ENCODE peak calls at places on chromosomes 6 and 20, in seven cellular contexts. M is transverse colon, P is Peyer's patch, R is heart right ventricle, Y is ascending aorta, G is WERI-Rb-1, N is uterus. C is an unnamed sample. For H3K9me3, the result is how much of the 10 kb centered on the place peaks cover.

GRCh38 chr6:87941556-87942358 is 105.9 kb upstream of the SPACA1 start:
- DNase-seq in M (no peak), P (no peak), R (no peak), Y (no peak), G (no peak), N (no peak), C (no peak)

GRCh38 chr6:14655990-14656640 is 538.5 kb downstream of the CD83 start:
- DNase-seq in M (no peak), P (no peak), R (no peak), Y (no peak), G (no peak), N (no peak), C (no peak)

GRCh38 chr6:149249370-149250357 is 67.8 kb upstream of the TAB2 start:
- DNase-seq in M (no peak), P (no peak), R (no peak), Y (no peak), G (no peak), N (no peak), C (no peak)

GRCh38 chr6:163844352-163844751 is 429.8 kb downstream of the QKI start:
- DNase-seq in M (no peak), P (no peak), R (no peak), Y (no peak), G (no peak), N (no peak), C (no peak)

GRCh38 chr20:50427740-50428462 is 82.3 kb upstream of the PTPN1 start:
- DNase-seq in M (no peak), P (no peak), R (no peak), Y (peak), G (no peak), N (peak), C (no peak)

GRCh38 chr6:89311853-89312531 is 3.1 kb downstream of the GABRR2 start:
- DNase-seq in M (peak), P (no peak), R (peak), Y (peak), G (peak), N (peak), C (peak)

GRCh38 chr6:73050706-73051105 is 174.6 kb downstream of the KHDC1L start:
- DNase-seq in M (no peak), P (no peak), R (no peak), Y (no peak), G (no peak), N (no peak), C (no peak)

GRCh38 chr6:41027251-41027650 is 11.8 kb downstream of the UNC5CL start:
- DNase-seq in M (no peak), P (no peak), R (no peak), Y (no peak), G (no peak), N (no peak), C (no peak)

DNA sequence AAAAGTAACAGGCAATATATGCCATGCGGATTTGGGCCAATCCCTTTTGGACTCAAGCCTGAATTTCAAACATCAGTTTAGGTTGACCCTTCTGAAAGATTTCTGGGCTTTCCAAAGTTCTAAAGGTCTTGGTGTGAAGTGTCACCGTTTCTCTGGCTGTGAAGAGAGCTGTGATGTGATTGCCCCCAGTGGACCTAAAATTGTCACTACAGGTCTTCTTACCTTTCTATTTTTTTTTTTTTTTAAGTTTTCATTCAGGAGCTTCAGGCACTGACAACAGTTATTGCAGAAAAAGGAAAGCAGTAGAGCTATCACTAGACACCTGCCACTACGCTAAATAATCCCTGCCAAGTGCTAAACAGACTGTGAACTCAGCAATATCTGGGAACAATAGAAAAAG is 75.7 kb upstream of the OPRM1 start:
- DNase-seq in M (no peak), P (no peak), R (no peak), Y (no peak), G (no peak), N (no peak), C (no peak)
- TF ChIP-seq CTCF in M (no peak), P (no peak), R (no peak), Y (no peak), G (peak), N (no peak), C (peak)

GRCh38 chr20:22411568-22412450 is 172.6 kb downstream of the FOXA2 start:
- DNase-seq in M (no peak), P (no peak), R (peak), Y (no peak), G (no peak), N (peak), C (no peak)

GRCh38 chr20:22410556-22411130 is 173.7 kb downstream of the FOXA2 start:
- DNase-seq in M (no peak), P (no peak), R (no peak), Y (no peak), G (no peak), N (no peak), C (no peak)

GRCh38 chr20:22414354-22414753 is 170.0 kb downstream of the FOXA2 start:
- DNase-seq in M (no peak), P (no peak), R (no peak), Y (no peak), G (no peak), N (no peak), C (no peak)

GRCh38 chr20:22408521-22409402 is 175.6 kb downstream of the FOXA2 start:
- DNase-seq in M (no peak), P (no peak), R (no peak), Y (no peak), G (no peak), N (no peak), C (no peak)

GRCh38 chr20:22412977-22413868 is 171.1 kb downstream of the FOXA2 start:
- DNase-seq in M (no peak), P (no peak), R (no peak), Y (no peak), G (no peak), N (no peak), C (no peak)
- H3K9me3 ChIP-seq in M (under half), P (under half), R (under half), Y (under half), G (under half), N (under half), C (under half)

GRCh38 chr6:33204165-33204414 is 365 bp upstream of the HSD17B8 start:
- DNase-seq in M (no peak), P (no peak), R (no peak), Y (no peak), G (no peak), N (no peak), C (no peak)
- H3K4me3 ChIP-seq in M (no peak), P (peak), R (peak), Y (peak), G (no peak), N (peak), C (no peak)

DNA sequence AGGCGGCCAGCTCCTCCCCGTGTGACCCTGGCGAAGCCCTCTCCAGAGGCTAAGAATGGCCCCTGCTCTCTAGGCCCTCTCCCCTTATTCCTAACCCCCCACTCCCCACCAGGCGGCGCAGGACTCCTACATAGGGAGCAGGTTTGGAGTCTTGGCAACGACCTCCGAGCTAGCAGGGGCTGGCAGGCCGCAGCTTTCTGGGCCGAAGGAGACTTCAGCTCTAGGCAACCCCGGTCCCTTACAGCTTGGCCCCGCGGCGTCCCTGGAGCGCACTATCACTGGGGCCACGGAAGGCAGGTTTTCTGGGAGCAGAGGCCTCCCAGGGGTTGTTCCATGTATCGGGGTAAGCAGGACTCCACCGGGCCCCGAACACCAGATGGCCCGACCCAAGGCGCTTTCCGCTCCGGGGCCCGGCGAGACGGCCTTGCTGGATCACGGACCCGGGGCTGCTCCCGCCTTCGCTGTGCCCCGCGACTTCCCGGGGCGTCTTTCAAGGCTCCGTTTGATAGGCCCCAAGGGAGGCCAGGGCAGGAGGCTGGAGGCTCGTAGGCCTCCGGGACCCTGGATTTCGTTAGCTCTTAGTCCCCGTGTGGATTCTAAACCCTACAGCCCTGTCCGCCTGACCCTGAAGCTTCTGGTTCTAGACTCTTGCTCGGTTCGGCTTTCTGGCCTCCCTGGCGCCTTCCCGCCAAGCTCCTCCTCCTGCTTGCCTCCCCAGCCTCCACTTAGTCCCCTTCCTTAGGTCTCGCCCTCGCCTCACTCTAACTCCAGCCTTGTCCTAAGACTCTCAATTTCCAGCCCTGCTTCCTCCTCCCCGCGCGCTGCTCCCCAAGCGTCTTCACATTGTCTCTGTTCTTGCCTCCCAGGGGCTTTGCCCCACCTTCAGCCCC is 1.9 kb downstream of the SLC32A1 start:
- DNase-seq in M (peak), P (no peak), R (peak), Y (no peak), G (peak), N (peak), C (peak)
- TF ChIP-seq CTCF in M (peak), P (peak), R (peak), Y (peak), G (peak), N (no peak), C (peak)

DNA sequence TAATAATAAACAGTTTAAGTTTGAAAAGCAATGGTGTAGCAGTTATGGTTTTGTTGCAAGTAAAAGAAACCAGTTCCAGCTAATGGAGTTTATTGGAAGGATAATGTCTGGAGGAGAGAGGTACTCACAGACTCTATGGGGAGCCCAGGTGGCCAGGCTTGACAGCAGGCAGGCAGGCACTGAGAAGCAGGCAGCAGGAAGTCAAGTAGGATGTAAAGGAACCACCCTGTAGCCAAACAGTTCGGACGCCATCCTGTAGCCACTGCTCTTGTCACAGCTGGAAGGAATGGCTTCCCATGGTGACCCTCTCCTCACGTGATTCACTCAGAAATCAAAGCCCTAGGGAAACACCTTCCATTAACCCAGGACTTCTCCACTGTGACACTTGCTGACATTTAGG is 96.7 kb upstream of the MC3R start:
- DNase-seq in M (no peak), P (no peak), R (no peak), Y (no peak), G (no peak), N (no peak), C (no peak)
- H3K9me3 ChIP-seq in M (under half), P (under half), R (under half), Y (under half), G (under half), N (under half), C (under half)

GRCh38 chr6:160124007-160124406 is 2.4 kb downstream of the SLC22A1 start:
- DNase-seq in M (no peak), P (no peak), R (no peak), Y (no peak), G (no peak), N (no peak), C (no peak)

GRCh38 chr6:160120087-160120486 is 1.5 kb upstream of the SLC22A1 start:
- DNase-seq in M (no peak), P (no peak), R (no peak), Y (no peak), G (no peak), N (no peak), C (no peak)

GRCh38 chr6:160121981-160122380 is 366 bp downstream of the SLC22A1 start:
- DNase-seq in M (no peak), P (no peak), R (no peak), Y (no peak), G (no peak), N (no peak), C (no peak)

GRCh38 chr6:160122744-160123143 is 1.1 kb downstream of the SLC22A1 start:
- DNase-seq in M (no peak), P (no peak), R (no peak), Y (no peak), G (no peak), N (no peak), C (no peak)

GRCh38 chr6:160121558-160121957 is at the start of gene SLC22A1:
- DNase-seq in M (no peak), P (no peak), R (no peak), Y (no peak), G (no peak), N (no peak), C (no peak)
- H3K4me3 ChIP-seq in M (no peak), P (no peak), R (no peak), Y (no peak), G (no peak), N (no peak), C (no peak)

GRCh38 chr20:32528291-32528891 is 56.7 kb downstream of the NOL4L start:
- DNase-seq in M (no peak), P (no peak), R (peak), Y (no peak), G (no peak), N (no peak), C (peak)

GRCh38 chr20:32528905-32529670 is 56.0 kb downstream of the NOL4L start:
- DNase-seq in M (no peak), P (no peak), R (no peak), Y (no peak), G (no peak), N (no peak), C (no peak)

GRCh38 chr20:32534661-32535240 is 50.4 kb downstream of the NOL4L start:
- DNase-seq in M (no peak), P (no peak), R (no peak), Y (no peak), G (no peak), N (no peak), C (no peak)

GRCh38 chr20:32535316-32535952 is 49.7 kb downstream of the NOL4L start:
- DNase-seq in M (no peak), P (no peak), R (no peak), Y (no peak), G (peak), N (no peak), C (no peak)

GRCh38 chr20:32532246-32532645 is 52.9 kb downstream of the NOL4L start:
- DNase-seq in M (no peak), P (no peak), R (no peak), Y (no peak), G (no peak), N (no peak), C (no peak)
- TF ChIP-seq CTCF in M (no peak), P (no peak), R (no peak), Y (no peak), G (no peak), N (no peak), C (no peak)

GRCh38 chr20:796916-797315 is 28.6 kb upstream of the SLC52A3 start:
- DNase-seq in M (peak), P (peak), R (no peak), Y (no peak), G (no peak), N (no peak), C (no peak)

GRCh38 chr20:805713-806112 is 27.8 kb upstream of the FAM110A start:
- DNase-seq in M (no peak), P (no peak), R (no peak), Y (no peak), G (no peak), N (no peak), C (no peak)

DNA sequence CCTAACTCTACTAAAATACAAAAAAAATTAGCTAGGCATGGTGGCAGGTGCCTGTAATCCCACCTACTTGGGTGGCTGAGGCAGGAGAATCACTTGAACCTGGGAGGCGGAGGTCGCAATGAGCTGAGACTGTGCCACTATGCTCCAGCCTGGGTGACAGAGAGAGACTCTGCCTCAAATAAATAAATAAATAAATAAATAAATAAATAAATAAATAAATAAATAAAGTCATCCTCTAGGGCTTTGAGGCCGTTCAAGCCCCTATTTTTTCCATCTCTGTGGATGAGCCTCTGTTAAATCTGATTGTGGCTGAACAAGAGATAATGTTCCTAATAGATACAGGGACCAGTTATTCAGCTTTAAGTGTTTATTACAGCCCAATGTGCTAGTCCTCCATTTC is 31.8 kb upstream of the FAM110A start:
- DNase-seq in M (no peak), P (no peak), R (no peak), Y (no peak), G (no peak), N (no peak), C (no peak)
- H3K9me3 ChIP-seq in M (under half), P (under half), R (under half), Y (under half), G (under half), N (under half), C (under half)